ENCODE peak calls at places on chromosomes 4 and X, in nine cellular contexts. S is transverse colon, W is A549, M is stomach, B is upper lobe of left lung, I is HepG2, K is ovary, F is SK-N-SH, N is tibial nerve. Y is an unnamed sample.

GRCh38 chr4:4869380-4869723 is 9.9 kb downstream of the MSX1 start:
- DNase-seq in S (no peak), M (no peak), N (no peak), F (no peak), K (no peak), I (no peak), W (no peak), B (no peak), Y (no peak)

GRCh38 chr4:159146454-159146853 is 43.6 kb downstream of the RAPGEF2 start:
- DNase-seq in I (no peak), M (no peak), K (no peak), F (no peak), N (no peak), B (no peak), W (no peak), S (no peak), Y (no peak)

GRCh38 chr4:5462896-5463295 is 245.5 kb downstream of the EVC2 start:
- DNase-seq in F (no peak), W (no peak), S (no peak), B (no peak), K (no peak), N (no peak), M (no peak), I (no peak), Y (no peak)

GRCh38 chr4:113682730-113683129 is 78.8 kb downstream of the CAMK2D start:
- DNase-seq in B (no peak), I (no peak), N (no peak), S (no peak), W (no peak), F (no peak), M (no peak), K (no peak), Y (no peak)

GRCh38 chrX:78019586-78020483 is 50.4 kb upstream of the PGAM4 start:
- DNase-seq in N (no peak), K (no peak), W (no peak), S (no peak), B (no peak), M (no peak), F (no peak), I (no peak), Y (no peak)

GRCh38 chrX:28189011-28189410 is 207.8 kb upstream of the DCAF8L1 start:
- DNase-seq in K (no peak), F (no peak), I (no peak), S (no peak), W (peak), M (no peak), B (no peak), N (no peak), Y (no peak)

GRCh38 chr4:174646326-174646725 is 124.0 kb upstream of the HPGD start:
- DNase-seq in F (no peak), B (no peak), N (no peak), S (no peak), I (no peak), M (no peak), W (no peak), K (no peak), Y (no peak)

GRCh38 chrX:100864967-100865366 is 9.2 kb downstream of the NOX1 start:
- DNase-seq in M (no peak), B (no peak), N (no peak), W (no peak), S (no peak), F (no peak), I (no peak), K (no peak), Y (no peak)

GRCh38 chrX:101658661-101659477 is 781 bp downstream of the ARMCX2 start:
- DNase-seq in B (peak), I (no peak), N (peak), F (peak), W (peak), M (peak), S (peak), K (peak), Y (peak)

GRCh38 chrX:11257711-11258110 is 35.5 kb upstream of the AMELX start:
- DNase-seq in F (no peak), M (no peak), S (no peak), W (no peak), B (no peak), N (no peak), K (no peak), I (no peak), Y (no peak)

GRCh38 chr4:148487181-148487580 is 45.0 kb upstream of the NR3C2 start:
- DNase-seq in B (no peak), I (no peak), F (no peak), N (no peak), W (no peak), M (no peak), S (no peak), K (no peak), Y (no peak)

GRCh38 chrX:100381613-100382012 is 28.5 kb downstream of the PCDH19 start:
- DNase-seq in W (no peak), S (no peak), N (no peak), B (no peak), I (no peak), F (no peak), K (no peak), M (no peak), Y (no peak)

GRCh38 chrX:10246846-10247245 is 90.1 kb downstream of the CLCN4 start:
- DNase-seq in I (no peak), S (no peak), F (no peak), M (no peak), B (no peak), W (no peak), N (no peak), K (no peak), Y (no peak)

GRCh38 chr4:61405307-61405706 is 205.2 kb downstream of the ADGRL3 start:
- DNase-seq in M (no peak), N (no peak), F (no peak), K (no peak), S (no peak), B (no peak), W (no peak), I (no peak), Y (no peak)

GRCh38 chr4:61406677-61407076 is 206.6 kb downstream of the ADGRL3 start:
- DNase-seq in N (no peak), W (no peak), M (no peak), S (no peak), I (no peak), B (no peak), F (no peak), K (no peak), Y (no peak)

GRCh38 chr4:61411241-61411640 is 211.1 kb downstream of the ADGRL3 start:
- DNase-seq in W (no peak), M (no peak), K (no peak), B (no peak), S (no peak), F (no peak), I (no peak), N (no peak), Y (no peak)

GRCh38 chr4:61408163-61408562 is 208.0 kb downstream of the ADGRL3 start:
- DNase-seq in B (no peak), F (no peak), K (no peak), I (no peak), S (no peak), W (no peak), N (no peak), M (no peak), Y (no peak)

DNA sequence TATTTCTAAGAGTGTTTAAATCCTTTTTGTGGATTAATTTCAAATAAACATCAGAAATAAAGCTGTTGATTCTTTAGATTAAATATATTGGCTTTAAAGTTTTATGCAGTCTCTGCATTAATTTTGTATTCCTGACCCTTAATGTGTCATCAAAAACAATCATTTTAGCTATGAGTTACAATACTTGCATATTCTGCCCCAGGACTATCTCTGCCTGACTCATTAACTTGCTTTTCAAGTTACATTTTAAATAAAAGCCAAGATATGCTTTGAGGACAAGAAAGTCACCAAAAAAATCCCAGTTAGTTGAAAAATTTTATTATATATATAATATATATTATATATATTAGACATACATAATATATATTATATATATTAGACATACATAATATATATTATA is 208.7 kb downstream of the ADGRL3 start:
- DNase-seq in F (no peak), S (no peak), I (no peak), K (no peak), N (no peak), M (no peak), W (no peak), B (no peak), Y (no peak)
- TF ChIP-seq EP300 in F (no peak), S (no peak), I (no peak), K (no peak), N (no peak), M (no peak), W (no peak), B (no peak), Y (no peak)

DNA sequence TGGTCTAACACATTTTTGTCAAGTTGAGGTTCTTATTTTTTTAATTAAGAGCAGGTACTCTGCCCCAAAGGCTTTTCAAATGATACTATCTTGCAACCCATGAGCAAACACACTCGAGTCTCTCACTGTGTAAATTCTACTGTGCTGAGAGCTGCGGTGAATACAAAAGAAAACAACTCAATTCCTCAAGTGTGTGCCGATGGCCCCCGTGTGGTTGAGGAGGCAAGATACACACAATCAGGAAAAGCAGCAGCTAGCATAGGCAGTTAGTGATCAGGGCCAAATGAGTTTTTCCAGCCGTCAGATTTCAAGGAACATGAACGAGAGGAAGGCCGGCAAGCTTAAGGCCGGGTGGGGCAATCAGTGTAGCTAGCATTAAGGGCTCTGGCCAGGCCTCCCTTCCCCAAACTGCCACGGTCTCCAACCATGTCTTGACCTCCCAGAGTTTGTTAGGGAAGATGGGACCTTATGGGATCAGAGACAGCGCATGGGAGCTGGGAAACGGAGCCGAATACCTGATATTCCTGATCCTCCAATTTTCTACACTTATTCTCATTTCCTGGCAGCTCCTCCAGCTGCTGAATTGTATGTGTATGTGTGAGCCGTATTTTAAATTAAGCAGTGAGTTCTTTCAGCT is 59.7 kb downstream of the RTL9 start:
- DNase-seq in M (peak), N (no peak), W (peak), K (peak), S (no peak), I (no peak), B (peak), F (peak), Y (no peak)
- TF ChIP-seq EP300 in M (no peak), N (no peak), W (no peak), K (no peak), S (no peak), I (no peak), B (no peak), F (no peak), Y (no peak)

GRCh38 chrX:21770631-21771321 is 12.9 kb upstream of the SMPX start:
- DNase-seq in I (peak), W (peak), K (no peak), B (no peak), F (no peak), M (no peak), S (no peak), N (no peak), Y (no peak)
- TF ChIP-seq EP300 in I (no peak), W (no peak), K (no peak), B (no peak), F (no peak), M (no peak), S (no peak), N (no peak), Y (no peak)

GRCh38 chr4:157514711-157515110 is 294.2 kb downstream of the GRIA2 start:
- DNase-seq in K (no peak), N (no peak), I (peak), W (no peak), S (no peak), M (no peak), B (no peak), F (peak), Y (no peak)
- TF ChIP-seq EP300 in K (no peak), N (no peak), I (no peak), W (no peak), S (no peak), M (no peak), B (no peak), F (no peak), Y (no peak)

DNA sequence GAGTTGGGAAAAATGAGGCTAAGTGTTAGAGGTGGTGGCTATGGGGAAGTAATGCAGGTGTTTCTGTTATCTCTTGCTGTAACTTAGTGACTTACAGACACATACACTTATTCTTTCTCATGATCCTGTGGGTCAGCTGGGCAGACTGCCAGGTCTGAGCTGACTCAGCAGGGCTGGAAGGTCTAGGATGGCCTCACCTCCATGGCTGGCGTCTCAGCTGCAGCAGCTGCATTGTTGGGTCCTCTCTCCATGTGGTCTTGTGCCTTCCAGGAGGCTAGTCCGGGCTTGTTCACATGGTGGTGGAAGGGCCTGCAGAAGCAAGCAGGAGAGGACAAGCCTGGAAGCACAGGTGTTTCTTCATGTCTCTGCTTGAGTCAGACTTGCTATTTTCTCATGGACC is 172.7 kb downstream of the NHS start:
- DNase-seq in M (peak), W (peak), B (peak), S (peak), I (peak), F (no peak), N (peak), K (peak), Y (peak)
- TF ChIP-seq EP300 in M (no peak), W (no peak), B (no peak), S (no peak), I (no peak), F (no peak), N (no peak), K (no peak), Y (no peak)

Y was measured in sigmoid colon.